ENCODE peak calls at places on chromosome 5, in six cellular contexts. One of them, this sample, is unnamed.

GRCh38 chr5:152650413-152650812 is 245.3 kb upstream of the NMUR2 start:
- DNase-seq in GM13976: no peak
- DNase-seq in GM23338: no peak
- DNase-seq in HCEC 1CT: no peak
- DNase-seq in uterus: no peak
- DNase-seq in activated T-cell treated with anti-CD3 and anti-CD28 coated beads for 1 hour: no peak
- DNase-seq in this sample: no peak

GRCh38 chr5:145830594-145830993 is 4.5 kb downstream of the PRELID2 start:
- DNase-seq in uterus: no peak
- DNase-seq in GM13976: no peak
- DNase-seq in GM23338: no peak
- DNase-seq in activated T-cell treated with anti-CD3 and anti-CD28 coated beads for 1 hour: no peak
- DNase-seq in HCEC 1CT: peak
- DNase-seq in this sample: no peak

GRCh38 chr5:82149434-82149833 is 128.7 kb downstream of the RPS23 start:
- DNase-seq in activated T-cell treated with anti-CD3 and anti-CD28 coated beads for 1 hour: no peak
- DNase-seq in GM23338: no peak
- DNase-seq in uterus: no peak
- DNase-seq in HCEC 1CT: no peak
- DNase-seq in GM13976: no peak
- DNase-seq in this sample: no peak

GRCh38 chr5:71693828-71694427 is 25.1 kb upstream of the CARTPT start:
- DNase-seq in activated T-cell treated with anti-CD3 and anti-CD28 coated beads for 1 hour: no peak
- DNase-seq in GM13976: no peak
- DNase-seq in uterus: no peak
- DNase-seq in GM23338: peak
- DNase-seq in HCEC 1CT: no peak
- DNase-seq in this sample: no peak

GRCh38 chr5:117652001-117652639 is 1077.5 kb upstream of the SEMA6A start:
- DNase-seq in uterus: no peak
- DNase-seq in GM13976: no peak
- DNase-seq in HCEC 1CT: no peak
- DNase-seq in activated T-cell treated with anti-CD3 and anti-CD28 coated beads for 1 hour: no peak
- DNase-seq in GM23338: no peak
- DNase-seq in this sample: no peak

GRCh38 chr5:111685969-111686368 is 71.0 kb downstream of the NREP start:
- DNase-seq in GM13976: no peak
- DNase-seq in HCEC 1CT: no peak
- DNase-seq in activated T-cell treated with anti-CD3 and anti-CD28 coated beads for 1 hour: no peak
- DNase-seq in GM23338: peak
- DNase-seq in uterus: no peak
- DNase-seq in this sample: no peak

GRCh38 chr5:166909040-166909439 is 1382.4 kb upstream of the WWC1 start:
- DNase-seq in GM23338: no peak
- DNase-seq in uterus: no peak
- DNase-seq in HCEC 1CT: peak
- DNase-seq in activated T-cell treated with anti-CD3 and anti-CD28 coated beads for 1 hour: no peak
- DNase-seq in GM13976: no peak
- DNase-seq in this sample: no peak

GRCh38 chr5:170632985-170633234 is 129.1 kb downstream of the KCNIP1 start:
- DNase-seq in GM13976: peak
- DNase-seq in uterus: peak
- DNase-seq in HCEC 1CT: no peak
- DNase-seq in GM23338: peak
- DNase-seq in activated T-cell treated with anti-CD3 and anti-CD28 coated beads for 1 hour: peak
- DNase-seq in this sample: peak

GRCh38 chr5:1527533-1528205 is 3.9 kb upstream of the LPCAT1 start:
- DNase-seq in GM23338: no peak
- DNase-seq in uterus: no peak
- DNase-seq in GM13976: no peak
- DNase-seq in HCEC 1CT: no peak
- DNase-seq in activated T-cell treated with anti-CD3 and anti-CD28 coated beads for 1 hour: no peak
- DNase-seq in this sample: no peak

GRCh38 chr5:56409331-56410190 is 176.4 kb upstream of the ANKRD55 start:
- DNase-seq in GM23338: no peak
- DNase-seq in uterus: no peak
- DNase-seq in GM13976: no peak
- DNase-seq in activated T-cell treated with anti-CD3 and anti-CD28 coated beads for 1 hour: no peak
- DNase-seq in HCEC 1CT: peak
- DNase-seq in this sample: no peak

GRCh38 chr5:169636477-169637084 is 494 bp upstream of the DOCK2 start:
- DNase-seq in GM23338: peak
- DNase-seq in GM13976: no peak
- DNase-seq in activated T-cell treated with anti-CD3 and anti-CD28 coated beads for 1 hour: no peak
- DNase-seq in HCEC 1CT: no peak
- DNase-seq in uterus: no peak
- DNase-seq in this sample: no peak

GRCh38 chr5:73422164-73422563 is 26.4 kb downstream of the FOXD1 start:
- DNase-seq in GM23338: peak
- DNase-seq in GM13976: no peak
- DNase-seq in uterus: no peak
- DNase-seq in activated T-cell treated with anti-CD3 and anti-CD28 coated beads for 1 hour: no peak
- DNase-seq in HCEC 1CT: no peak
- DNase-seq in this sample: no peak

GRCh38 chr5:166618555-166618954 is 1672.9 kb upstream of the WWC1 start:
- DNase-seq in GM13976: no peak
- DNase-seq in uterus: no peak
- DNase-seq in activated T-cell treated with anti-CD3 and anti-CD28 coated beads for 1 hour: no peak
- DNase-seq in HCEC 1CT: no peak
- DNase-seq in GM23338: peak
- DNase-seq in this sample: no peak

GRCh38 chr5:4191024-4191423 is 595.4 kb downstream of the IRX1 start:
- DNase-seq in GM23338: no peak
- DNase-seq in HCEC 1CT: no peak
- DNase-seq in activated T-cell treated with anti-CD3 and anti-CD28 coated beads for 1 hour: no peak
- DNase-seq in GM13976: no peak
- DNase-seq in uterus: no peak
- DNase-seq in this sample: no peak

GRCh38 chr5:855771-856530 is 5.2 kb upstream of the ZDHHC11 start:
- DNase-seq in HCEC 1CT: no peak
- DNase-seq in GM23338: no peak
- DNase-seq in uterus: no peak
- DNase-seq in activated T-cell treated with anti-CD3 and anti-CD28 coated beads for 1 hour: no peak
- DNase-seq in GM13976: no peak
- DNase-seq in this sample: no peak

GRCh38 chr5:116411101-116411571 is 163.5 kb downstream of the SEMA6A start:
- DNase-seq in GM13976: no peak
- DNase-seq in GM23338: no peak
- DNase-seq in HCEC 1CT: no peak
- DNase-seq in uterus: peak
- DNase-seq in activated T-cell treated with anti-CD3 and anti-CD28 coated beads for 1 hour: no peak
- DNase-seq in this sample: no peak

GRCh38 chr5:9497347-9497746 is 48.5 kb downstream of the SEMA5A start:
- DNase-seq in GM23338: no peak
- DNase-seq in HCEC 1CT: no peak
- DNase-seq in GM13976: no peak
- DNase-seq in uterus: no peak
- DNase-seq in activated T-cell treated with anti-CD3 and anti-CD28 coated beads for 1 hour: no peak
- DNase-seq in this sample: no peak

GRCh38 chr5:123097871-123098735 is 9.1 kb downstream of the PRDM6 start:
- DNase-seq in HCEC 1CT: no peak
- DNase-seq in GM23338: peak
- DNase-seq in uterus: no peak
- DNase-seq in GM13976: no peak
- DNase-seq in activated T-cell treated with anti-CD3 and anti-CD28 coated beads for 1 hour: no peak
- DNase-seq in this sample: no peak

GRCh38 chr5:135127604-135128240 is 93.7 kb upstream of the PITX1 start:
- DNase-seq in GM13976: no peak
- DNase-seq in uterus: no peak
- DNase-seq in activated T-cell treated with anti-CD3 and anti-CD28 coated beads for 1 hour: no peak
- DNase-seq in HCEC 1CT: peak
- DNase-seq in GM23338: no peak
- DNase-seq in this sample: no peak

GRCh38 chr5:71719092-71719964 is at the start of gene CARTPT:
- DNase-seq in HCEC 1CT: no peak
- DNase-seq in uterus: no peak
- DNase-seq in GM23338: peak
- DNase-seq in activated T-cell treated with anti-CD3 and anti-CD28 coated beads for 1 hour: no peak
- DNase-seq in GM13976: no peak
- DNase-seq in this sample: no peak

GRCh38 chr5:124591583-124591982 is 154.9 kb downstream of the ZNF608 start:
- DNase-seq in activated T-cell treated with anti-CD3 and anti-CD28 coated beads for 1 hour: no peak
- DNase-seq in HCEC 1CT: no peak
- DNase-seq in GM23338: no peak
- DNase-seq in GM13976: no peak
- DNase-seq in uterus: no peak
- DNase-seq in this sample: no peak

GRCh38 chr5:122468351-122469111 is 156.5 kb downstream of the SNCAIP start:
- DNase-seq in activated T-cell treated with anti-CD3 and anti-CD28 coated beads for 1 hour: no peak
- DNase-seq in HCEC 1CT: no peak
- DNase-seq in GM13976: no peak
- DNase-seq in uterus: no peak
- DNase-seq in GM23338: no peak
- DNase-seq in this sample: no peak

GRCh38 chr5:31824886-31825774 is 186.2 kb downstream of the PDZD2 start:
- DNase-seq in uterus: peak
- DNase-seq in HCEC 1CT: peak
- DNase-seq in GM23338: peak
- DNase-seq in GM13976: peak
- DNase-seq in activated T-cell treated with anti-CD3 and anti-CD28 coated beads for 1 hour: peak
- DNase-seq in this sample: no peak

GRCh38 chr5:178536541-178537466 is 53.4 kb downstream of the COL23A1 start:
- DNase-seq in GM23338: no peak
- DNase-seq in uterus: no peak
- DNase-seq in GM13976: no peak
- DNase-seq in activated T-cell treated with anti-CD3 and anti-CD28 coated beads for 1 hour: no peak
- DNase-seq in HCEC 1CT: no peak
- DNase-seq in this sample: no peak

GRCh38 chr5:153831976-153832375 is 206.7 kb downstream of the FAM114A2 start:
- DNase-seq in HCEC 1CT: peak
- DNase-seq in GM23338: peak
- DNase-seq in activated T-cell treated with anti-CD3 and anti-CD28 coated beads for 1 hour: no peak
- DNase-seq in uterus: no peak
- DNase-seq in GM13976: peak
- DNase-seq in this sample: peak

GRCh38 chr5:91125916-91126315 is 257.2 kb downstream of the ARRDC3 start:
- DNase-seq in GM23338: no peak
- DNase-seq in uterus: no peak
- DNase-seq in GM13976: no peak
- DNase-seq in activated T-cell treated with anti-CD3 and anti-CD28 coated beads for 1 hour: no peak
- DNase-seq in HCEC 1CT: no peak
- DNase-seq in this sample: no peak

GRCh38 chr5:132497488-132497997 is 7.0 kb upstream of the IRF1 start:
- DNase-seq in GM23338: peak
- DNase-seq in HCEC 1CT: peak
- DNase-seq in activated T-cell treated with anti-CD3 and anti-CD28 coated beads for 1 hour: no peak
- DNase-seq in uterus: peak
- DNase-seq in GM13976: no peak
- DNase-seq in this sample: no peak

GRCh38 chr5:124645396-124645795 is 101.0 kb downstream of the ZNF608 start:
- DNase-seq in HCEC 1CT: no peak
- DNase-seq in GM13976: peak
- DNase-seq in GM23338: no peak
- DNase-seq in uterus: no peak
- DNase-seq in activated T-cell treated with anti-CD3 and anti-CD28 coated beads for 1 hour: no peak
- DNase-seq in this sample: peak

GRCh38 chr5:62000646-62001045 is 305.4 kb upstream of the KIF2A start:
- DNase-seq in uterus: no peak
- DNase-seq in activated T-cell treated with anti-CD3 and anti-CD28 coated beads for 1 hour: no peak
- DNase-seq in HCEC 1CT: no peak
- DNase-seq in GM23338: no peak
- DNase-seq in GM13976: no peak
- DNase-seq in this sample: no peak

GRCh38 chr5:160020266-160020770 is 11.4 kb downstream of the TTC1 start:
- DNase-seq in GM23338: no peak
- DNase-seq in uterus: no peak
- DNase-seq in HCEC 1CT: no peak
- DNase-seq in GM13976: no peak
- DNase-seq in activated T-cell treated with anti-CD3 and anti-CD28 coated beads for 1 hour: no peak
- DNase-seq in this sample: no peak

GRCh38 chr5:136133416-136134383 is 1.1 kb downstream of the SMAD5 start:
- DNase-seq in activated T-cell treated with anti-CD3 and anti-CD28 coated beads for 1 hour: no peak
- DNase-seq in uterus: peak
- DNase-seq in GM23338: peak
- DNase-seq in HCEC 1CT: peak
- DNase-seq in GM13976: peak
- DNase-seq in this sample: peak

GRCh38 chr5:133714161-133714915 is 102.0 kb upstream of the FSTL4 start:
- DNase-seq in uterus: no peak
- DNase-seq in GM13976: no peak
- DNase-seq in activated T-cell treated with anti-CD3 and anti-CD28 coated beads for 1 hour: no peak
- DNase-seq in GM23338: no peak
- DNase-seq in HCEC 1CT: no peak
- DNase-seq in this sample: no peak

GRCh38 chr5:134547999-134548626 is 22.6 kb downstream of the JADE2 start:
- DNase-seq in uterus: no peak
- DNase-seq in GM13976: no peak
- DNase-seq in HCEC 1CT: no peak
- DNase-seq in GM23338: no peak
- DNase-seq in activated T-cell treated with anti-CD3 and anti-CD28 coated beads for 1 hour: no peak
- DNase-seq in this sample: no peak

GRCh38 chr5:179130101-179130681 is 70.0 kb downstream of the ZNF354C start:
- DNase-seq in uterus: no peak
- DNase-seq in GM13976: no peak
- DNase-seq in GM23338: no peak
- DNase-seq in activated T-cell treated with anti-CD3 and anti-CD28 coated beads for 1 hour: no peak
- DNase-seq in HCEC 1CT: no peak
- DNase-seq in this sample: no peak

GRCh38 chr5:95823738-95824609 is 1.4 kb upstream of the GLRX start:
- DNase-seq in GM13976: peak
- DNase-seq in GM23338: peak
- DNase-seq in uterus: peak
- DNase-seq in HCEC 1CT: peak
- DNase-seq in activated T-cell treated with anti-CD3 and anti-CD28 coated beads for 1 hour: peak
- DNase-seq in this sample: no peak

GRCh38 chr5:60196382-60197113 is 303.0 kb upstream of the PDE4D start:
- DNase-seq in HCEC 1CT: peak
- DNase-seq in GM23338: no peak
- DNase-seq in GM13976: no peak
- DNase-seq in activated T-cell treated with anti-CD3 and anti-CD28 coated beads for 1 hour: no peak
- DNase-seq in uterus: peak
- DNase-seq in this sample: no peak

GRCh38 chr5:173472784-173473278 is 143.6 kb downstream of the BOD1 start:
- DNase-seq in GM13976: no peak
- DNase-seq in HCEC 1CT: peak
- DNase-seq in GM23338: no peak
- DNase-seq in activated T-cell treated with anti-CD3 and anti-CD28 coated beads for 1 hour: no peak
- DNase-seq in uterus: no peak
- DNase-seq in this sample: no peak

GRCh38 chr5:96432245-96433065 is 593 bp downstream of the PCSK1 start:
- DNase-seq in GM13976: no peak
- DNase-seq in GM23338: peak
- DNase-seq in HCEC 1CT: no peak
- DNase-seq in uterus: no peak
- DNase-seq in activated T-cell treated with anti-CD3 and anti-CD28 coated beads for 1 hour: no peak
- DNase-seq in this sample: no peak

This sample was measured in germinal center.